ENCODE peak calls at places on chromosomes 4 and X, in six cellular contexts. Z is A549, R is neural progenitor cell, V is GM23338, F is IMR-90, C is HepG2. G is an unnamed sample.

GRCh38 chr4:30256105-30256828 is 463.9 kb upstream of the PCDH7 start:
- DNase-seq in V (peak), Z (no peak), F (no peak), R (no peak), C (no peak), G (no peak)

GRCh38 chrX:41946973-41947612 is 23.7 kb upstream of the CASK start:
- DNase-seq in C (no peak), Z (no peak), F (no peak), V (peak), R (peak), G (no peak)

GRCh38 chrX:19280636-19281035 is 63.1 kb upstream of the PDHA1 start:
- DNase-seq in F (no peak), V (no peak), R (no peak), C (no peak), Z (no peak), G (no peak)

GRCh38 chrX:107506596-107507031 is 57.2 kb downstream of the FRMPD3 start:
- DNase-seq in C (no peak), F (no peak), R (no peak), Z (no peak), V (peak), G (no peak)

GRCh38 chrX:102720237-102721168 is at the start of gene GPRASP3:
- DNase-seq in V (peak), C (no peak), R (peak), F (peak), Z (peak), G (peak)

GRCh38 chr4:154622598-154622997 is 10.1 kb upstream of the FGG start:
- DNase-seq in F (peak), C (peak), R (peak), V (peak), Z (peak), G (peak)

GRCh38 chr4:156538210-156538609 is 433.4 kb downstream of the PDGFC start:
- DNase-seq in V (no peak), C (no peak), R (no peak), F (no peak), Z (no peak), G (no peak)

GRCh38 chrX:13647709-13648212 is 5.2 kb upstream of the TCEANC start:
- DNase-seq in R (no peak), C (peak), Z (no peak), V (no peak), F (peak), G (peak)

GRCh38 chr4:154164931-154165839 is 326.4 kb downstream of the DCHS2 start:
- DNase-seq in R (no peak), V (no peak), C (no peak), F (peak), Z (no peak), G (peak)

GRCh38 chr4:74531952-74532794 is 87.2 kb downstream of the AREG start:
- DNase-seq in R (peak), Z (peak), F (peak), V (peak), C (peak), G (peak)
- H3K4me3 ChIP-seq in R (no peak), Z (no peak), F (no peak), V (no peak), C (no peak), G (no peak)

DNA sequence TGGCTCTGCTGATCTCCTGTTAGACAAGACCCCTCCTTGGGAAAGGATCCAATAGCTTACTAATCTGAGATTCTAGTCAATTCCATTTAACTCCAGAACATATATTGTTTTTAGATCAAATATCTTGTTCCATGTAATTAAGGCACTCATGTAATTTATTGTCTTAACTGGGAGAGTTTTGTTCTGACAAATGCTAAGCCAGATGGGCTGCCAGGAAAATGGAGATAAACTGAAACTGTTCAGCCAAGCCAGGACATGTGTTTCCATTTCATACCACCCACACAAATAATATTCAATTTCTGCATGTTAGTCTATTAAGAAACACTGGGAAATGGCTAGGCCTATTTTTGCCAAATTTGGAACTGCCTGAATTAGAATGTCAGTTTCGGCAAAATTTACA is 220.9 kb downstream of the LDB2 start:
- DNase-seq in F (peak), V (no peak), C (no peak), R (no peak), Z (no peak), G (no peak)
- H3K4me2 ChIP-seq in F (no peak), V (no peak), C (no peak), R (no peak), Z (no peak), G (no peak)

GRCh38 chr4:176321589-176321988 is 1.8 kb downstream of the SPCS3 start:
- DNase-seq in F (no peak), R (no peak), C (no peak), Z (no peak), V (no peak), G (no peak)
- H3K4me3 ChIP-seq in F (peak), R (peak), C (peak), Z (peak), V (peak), G (peak)

GRCh38 chr4:140800686-140801085 is 44.5 kb upstream of the TBC1D9 start:
- DNase-seq in Z (no peak), V (no peak), F (no peak), C (no peak), R (no peak), G (no peak)
- H3K4me2 ChIP-seq in Z (no peak), V (no peak), F (no peak), C (no peak), R (no peak), G (no peak)

GRCh38 chrX:8728932-8729331 is 3.0 kb downstream of the ANOS1 start:
- DNase-seq in Z (no peak), V (no peak), R (peak), F (no peak), C (no peak), G (no peak)

GRCh38 chrX:8726031-8726652 is 5.8 kb downstream of the ANOS1 start:
- DNase-seq in R (no peak), C (no peak), F (no peak), V (peak), Z (no peak), G (no peak)

GRCh38 chrX:8730812-8731578 is 942 bp downstream of the ANOS1 start:
- DNase-seq in R (peak), Z (no peak), F (no peak), V (peak), C (no peak), G (peak)

DNA sequence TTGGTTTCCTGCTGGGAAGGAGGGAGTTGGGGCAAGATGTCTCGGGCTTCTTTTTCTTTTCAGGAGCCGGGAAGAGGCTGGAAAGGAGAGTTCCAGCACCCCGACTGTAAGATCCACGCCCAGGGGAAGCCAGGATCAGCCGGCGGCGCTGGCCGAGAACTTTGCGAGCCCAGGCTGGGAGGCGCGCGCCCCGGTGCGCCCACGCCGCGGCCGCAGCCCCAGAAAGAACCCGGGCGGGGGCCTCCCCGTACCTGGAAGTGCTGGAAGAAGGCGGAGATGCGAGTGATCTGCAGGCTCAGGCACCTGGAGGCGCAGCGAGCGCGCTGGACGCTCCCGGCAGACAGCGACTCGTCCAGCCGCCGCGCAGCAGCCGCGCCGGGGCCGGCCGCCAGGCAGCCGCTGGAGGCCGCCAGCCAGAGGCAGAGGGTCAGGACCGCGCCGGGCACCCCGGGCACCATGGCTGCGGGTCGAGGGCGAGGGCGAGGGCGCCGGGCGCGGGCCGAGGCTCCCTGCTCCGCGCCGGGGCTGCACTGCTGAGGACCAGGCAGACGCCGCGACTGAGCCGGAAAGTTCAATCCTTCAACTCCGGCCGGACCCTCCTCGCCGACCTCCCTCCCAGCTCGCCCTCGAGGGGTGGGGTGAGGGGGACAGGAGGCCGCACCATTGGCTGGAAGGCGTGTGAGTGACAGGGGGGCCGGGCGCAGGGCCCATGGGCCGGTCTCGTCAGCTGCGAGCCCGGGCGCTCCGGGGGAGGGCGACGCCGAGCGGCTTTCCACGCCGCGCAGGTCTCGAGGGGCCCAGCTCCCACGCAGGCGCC is at the start of gene ANOS1:
- DNase-seq in C (no peak), Z (no peak), F (no peak), R (peak), V (peak), G (peak)
- H3K4me3 ChIP-seq in C (peak), Z (peak), F (peak), R (peak), V (peak), G (peak)

GRCh38 chr4:81314196-81314896 is 99.3 kb upstream of the PRKG2 start:
- DNase-seq in F (peak), R (peak), V (no peak), Z (no peak), C (no peak), G (peak)
- H3K4me2 ChIP-seq in F (peak), R (no peak), V (no peak), Z (no peak), C (no peak), G (peak)

GRCh38 chr4:140085062-140085622 is 68.8 kb downstream of the MAML3 start:
- DNase-seq in F (peak), C (no peak), V (no peak), Z (peak), R (no peak), G (peak)
- H3K4me3 ChIP-seq in F (no peak), C (no peak), V (no peak), Z (peak), R (no peak), G (no peak)

GRCh38 chrX:131854586-131854985 is 168.5 kb upstream of the STK26 start:
- DNase-seq in Z (no peak), C (no peak), F (no peak), V (peak), R (no peak), G (no peak)
- H3K4me2 ChIP-seq in Z (no peak), C (no peak), F (no peak), V (no peak), R (no peak), G (no peak)

DNA sequence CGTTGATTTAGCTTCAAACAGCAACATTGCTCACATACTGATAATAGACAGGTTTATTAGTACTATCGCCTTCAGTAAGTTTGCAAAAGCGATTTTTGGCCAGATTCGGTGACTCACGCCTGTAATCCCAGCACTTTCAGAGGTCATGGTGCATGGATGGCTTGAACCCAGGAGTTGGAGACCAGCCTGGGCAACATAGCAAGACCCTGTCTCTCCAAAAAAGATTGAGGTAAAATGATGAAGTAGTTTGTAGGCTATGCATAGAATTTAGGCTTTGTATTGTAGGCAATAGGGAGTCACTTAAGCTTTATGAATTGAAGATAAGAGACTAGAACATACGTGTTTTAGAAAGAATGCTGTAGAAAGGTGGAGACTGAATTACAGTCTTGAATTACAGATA is 1.1 kb upstream of the GNPDA2 start:
- DNase-seq in F (no peak), V (no peak), R (no peak), C (no peak), Z (no peak), G (no peak)
- H3K4me3 ChIP-seq in F (no peak), V (no peak), R (no peak), C (no peak), Z (no peak), G (no peak)

G was measured in hepatocyte.